ENCODE peak calls at places on chromosomes 16 and 17, in ten cellular contexts. R, C, D, X, M, K, W, N, G and U are unnamed samples.

GRCh38 chr16:83351846-83352245 is 455.9 kb upstream of the HSBP1 start:
- DNase-seq in R (no peak), C (no peak), D (no peak), X (no peak), M (no peak), K (no peak), W (no peak), N (no peak), G (no peak), U (no peak)

GRCh38 chr17:11954961-11955360 is 42.3 kb downstream of the ZNF18 start:
- DNase-seq in R (no peak), C (no peak), D (no peak), X (no peak), M (no peak), K (no peak), W (no peak), N (no peak), G (no peak), U (no peak)

GRCh38 chr17:42677012-42677857 is 441 bp upstream of the PLEKHH3 start:
- DNase-seq in R (peak), C (peak), D (peak), X (peak), M (peak), K (peak), W (peak), N (peak), G (peak), U (peak)

GRCh38 chr17:52159159-52159809 is 770 bp upstream of the CA10 start:
- DNase-seq in R (no peak), C (no peak), D (no peak), X (no peak), M (no peak), K (no peak), W (no peak), N (no peak), G (no peak), U (no peak)

GRCh38 chr17:7393613-7394451 is 493 bp downstream of the PLSCR3 start:
- DNase-seq in R (peak), C (peak), D (peak), X (no peak), M (peak), K (no peak), W (no peak), N (peak), G (peak), U (peak)

GRCh38 chr17:60887607-60888028 is 210.0 kb downstream of the BCAS3 start:
- DNase-seq in R (no peak), C (no peak), D (no peak), X (no peak), M (no peak), K (no peak), W (no peak), N (no peak), G (no peak), U (no peak)

GRCh38 chr16:35255816-35256215 is 1796.4 kb downstream of the TP53TG3F start:
- DNase-seq in R (no peak), C (no peak), D (no peak), X (no peak), M (no peak), K (no peak), W (no peak), N (no peak), G (no peak), U (no peak)

GRCh38 chr16:56985962-56986360 is 3.4 kb upstream of the NLRC5 start:
- DNase-seq in R (no peak), C (no peak), D (peak), X (no peak), M (no peak), K (no peak), W (no peak), N (no peak), G (no peak), U (no peak)

GRCh38 chr16:76386784-76387183 is 109.6 kb downstream of the CNTNAP4 start:
- DNase-seq in R (no peak), C (no peak), D (no peak), X (no peak), M (no peak), K (no peak), W (no peak), N (no peak), G (no peak), U (no peak)

GRCh38 chr16:67284699-67285646 is 5.6 kb downstream of the PLEKHG4 start:
- DNase-seq in R (no peak), C (peak), D (no peak), X (no peak), M (no peak), K (peak), W (no peak), N (peak), G (no peak), U (no peak)

GRCh38 chr17:76791053-76791980 is 53.4 kb downstream of the MFSD11 start:
- DNase-seq in R (no peak), C (no peak), D (peak), X (no peak), M (peak), K (no peak), W (no peak), N (no peak), G (peak), U (peak)

GRCh38 chr16:87487361-87487924 is 5.4 kb downstream of the ZCCHC14 start:
- DNase-seq in R (no peak), C (peak), D (no peak), X (no peak), M (peak), K (peak), W (peak), N (peak), G (no peak), U (no peak)

GRCh38 chr16:8996891-8997290 is 33.2 kb upstream of the USP7 start:
- DNase-seq in R (no peak), C (no peak), D (no peak), X (no peak), M (no peak), K (no peak), W (no peak), N (no peak), G (no peak), U (no peak)

GRCh38 chr16:922051-922450 is 48.7 kb downstream of the LMF1 start:
- DNase-seq in R (no peak), C (no peak), D (no peak), X (no peak), M (no peak), K (no peak), W (no peak), N (no peak), G (no peak), U (no peak)

GRCh38 chr16:55499281-55499680 is 9.6 kb upstream of the LPCAT2 start:
- DNase-seq in R (no peak), C (no peak), D (no peak), X (no peak), M (no peak), K (no peak), W (no peak), N (no peak), G (no peak), U (no peak)

GRCh38 chr16:78192734-78193133 is 93.3 kb downstream of the WWOX start:
- DNase-seq in R (no peak), C (no peak), D (no peak), X (no peak), M (no peak), K (no peak), W (no peak), N (no peak), G (no peak), U (no peak)

GRCh38 chr17:82985973-82986372 is 93.4 kb upstream of the METRNL start:
- DNase-seq in R (peak), C (peak), D (peak), X (peak), M (peak), K (no peak), W (peak), N (peak), G (peak), U (peak)

GRCh38 chr17:57855391-57856035 is 5.7 kb upstream of the MRPS23 start:
- DNase-seq in R (no peak), C (no peak), D (no peak), X (peak), M (no peak), K (no peak), W (no peak), N (no peak), G (no peak), U (no peak)

GRCh38 chr17:9897569-9897968 is 7.5 kb downstream of the RCVRN start:
- DNase-seq in R (no peak), C (peak), D (no peak), X (no peak), M (no peak), K (no peak), W (no peak), N (no peak), G (no peak), U (no peak)

GRCh38 chr17:33945641-33946546 is 309.2 kb upstream of the CCL2 start:
- DNase-seq in R (no peak), C (no peak), D (no peak), X (no peak), M (no peak), K (no peak), W (no peak), N (no peak), G (no peak), U (no peak)

GRCh38 chr16:78684040-78684611 is 584.7 kb downstream of the WWOX start:
- DNase-seq in R (no peak), C (no peak), D (no peak), X (peak), M (no peak), K (no peak), W (no peak), N (no peak), G (no peak), U (no peak)

GRCh38 chr17:45789874-45790273 is 5.8 kb downstream of the CRHR1 start:
- DNase-seq in R (no peak), C (no peak), D (no peak), X (no peak), M (no peak), K (no peak), W (no peak), N (no peak), G (no peak), U (no peak)

GRCh38 chr16:69839798-69840409 is 77.8 kb downstream of the WWP2 start:
- DNase-seq in R (no peak), C (no peak), D (no peak), X (no peak), M (no peak), K (peak), W (peak), N (peak), G (no peak), U (no peak)

GRCh38 chr17:80063815-80064585 is 27.6 kb downstream of the CCDC40 start:
- DNase-seq in R (no peak), C (no peak), D (no peak), X (no peak), M (no peak), K (no peak), W (peak), N (peak), G (no peak), U (no peak)

GRCh38 chr17:2485543-2485942 is 26.1 kb downstream of the METTL16 start:
- DNase-seq in R (no peak), C (no peak), D (no peak), X (no peak), M (no peak), K (no peak), W (no peak), N (no peak), G (no peak), U (no peak)

GRCh38 chr16:76784530-76784929 is 406.5 kb upstream of the MON1B start:
- DNase-seq in R (no peak), C (no peak), D (no peak), X (no peak), M (no peak), K (no peak), W (no peak), N (no peak), G (no peak), U (no peak)

GRCh38 chr16:56792960-56793359 is 63.0 kb downstream of the NUP93 start:
- DNase-seq in R (no peak), C (no peak), D (no peak), X (no peak), M (no peak), K (no peak), W (no peak), N (no peak), G (no peak), U (no peak)

GRCh38 chr17:44111777-44112176 is 11.7 kb downstream of the HDAC5 start:
- DNase-seq in R (no peak), C (no peak), D (no peak), X (no peak), M (no peak), K (no peak), W (no peak), N (no peak), G (no peak), U (no peak)
- H3K4me3 ChIP-seq in R (no peak), C (no peak), D (no peak), X (no peak), M (no peak), K (no peak), W (no peak), N (no peak), G (no peak), U (peak)

GRCh38 chr17:36485027-36485426 is 1.5 kb upstream of the ZNHIT3 start:
- DNase-seq in R (no peak), C (no peak), D (no peak), X (no peak), M (no peak), K (no peak), W (no peak), N (no peak), G (no peak), U (no peak)

GRCh38 chr17:36482611-36483504 is 3.6 kb upstream of the ZNHIT3 start:
- DNase-seq in R (peak), C (peak), D (peak), X (no peak), M (peak), K (peak), W (peak), N (peak), G (peak), U (peak)

GRCh38 chr17:36486204-36487194 is at the start of gene ZNHIT3:
- DNase-seq in R (peak), C (peak), D (peak), X (peak), M (peak), K (peak), W (peak), N (peak), G (peak), U (peak)

GRCh38 chr17:36481829-36482228 is 4.7 kb upstream of the ZNHIT3 start:
- DNase-seq in R (no peak), C (no peak), D (no peak), X (no peak), M (no peak), K (no peak), W (no peak), N (no peak), G (no peak), U (no peak)

GRCh38 chr17:36485805-36486203 is 677 bp upstream of the ZNHIT3 start:
- DNase-seq in R (no peak), C (peak), D (no peak), X (no peak), M (no peak), K (no peak), W (no peak), N (no peak), G (no peak), U (no peak)
- H3K27ac ChIP-seq in R (peak), C (no peak), D (peak), X (peak), M (peak), K (no peak), W (no peak), N (peak), G (peak), U (no peak)

GRCh38 chr16:85514601-85515318 is 98.4 kb upstream of the GSE1 start:
- DNase-seq in R (no peak), C (peak), D (no peak), X (no peak), M (no peak), K (peak), W (peak), N (no peak), G (no peak), U (no peak)

GRCh38 chr16:85514295-85514600 is 98.9 kb upstream of the GSE1 start:
- DNase-seq in R (no peak), C (no peak), D (no peak), X (no peak), M (no peak), K (peak), W (peak), N (no peak), G (no peak), U (no peak)

GRCh38 chr16:85513649-85514048 is 99.5 kb upstream of the GSE1 start:
- DNase-seq in R (no peak), C (peak), D (no peak), X (no peak), M (no peak), K (no peak), W (no peak), N (no peak), G (no peak), U (no peak)

GRCh38 chr16:85515830-85516397 is 97.2 kb upstream of the GSE1 start:
- DNase-seq in R (no peak), C (no peak), D (no peak), X (no peak), M (no peak), K (peak), W (peak), N (no peak), G (no peak), U (no peak)

GRCh38 chr16:85515319-85515745 is 97.8 kb upstream of the GSE1 start:
- DNase-seq in R (no peak), C (no peak), D (no peak), X (no peak), M (no peak), K (no peak), W (no peak), N (no peak), G (no peak), U (no peak)
- H3K4me3 ChIP-seq in R (no peak), C (no peak), D (no peak), X (no peak), M (no peak), K (no peak), W (no peak), N (no peak), G (no peak), U (no peak)

GRCh38 chr16:73052441-73053030 is 4.6 kb upstream of the ZFHX3 start:
- DNase-seq in R (no peak), C (peak), D (no peak), X (no peak), M (no peak), K (no peak), W (no peak), N (no peak), G (no peak), U (no peak)
- H3K27ac ChIP-seq in R (no peak), C (no peak), D (peak), X (no peak), M (no peak), K (no peak), W (peak), N (peak), G (no peak), U (no peak)

DNA sequence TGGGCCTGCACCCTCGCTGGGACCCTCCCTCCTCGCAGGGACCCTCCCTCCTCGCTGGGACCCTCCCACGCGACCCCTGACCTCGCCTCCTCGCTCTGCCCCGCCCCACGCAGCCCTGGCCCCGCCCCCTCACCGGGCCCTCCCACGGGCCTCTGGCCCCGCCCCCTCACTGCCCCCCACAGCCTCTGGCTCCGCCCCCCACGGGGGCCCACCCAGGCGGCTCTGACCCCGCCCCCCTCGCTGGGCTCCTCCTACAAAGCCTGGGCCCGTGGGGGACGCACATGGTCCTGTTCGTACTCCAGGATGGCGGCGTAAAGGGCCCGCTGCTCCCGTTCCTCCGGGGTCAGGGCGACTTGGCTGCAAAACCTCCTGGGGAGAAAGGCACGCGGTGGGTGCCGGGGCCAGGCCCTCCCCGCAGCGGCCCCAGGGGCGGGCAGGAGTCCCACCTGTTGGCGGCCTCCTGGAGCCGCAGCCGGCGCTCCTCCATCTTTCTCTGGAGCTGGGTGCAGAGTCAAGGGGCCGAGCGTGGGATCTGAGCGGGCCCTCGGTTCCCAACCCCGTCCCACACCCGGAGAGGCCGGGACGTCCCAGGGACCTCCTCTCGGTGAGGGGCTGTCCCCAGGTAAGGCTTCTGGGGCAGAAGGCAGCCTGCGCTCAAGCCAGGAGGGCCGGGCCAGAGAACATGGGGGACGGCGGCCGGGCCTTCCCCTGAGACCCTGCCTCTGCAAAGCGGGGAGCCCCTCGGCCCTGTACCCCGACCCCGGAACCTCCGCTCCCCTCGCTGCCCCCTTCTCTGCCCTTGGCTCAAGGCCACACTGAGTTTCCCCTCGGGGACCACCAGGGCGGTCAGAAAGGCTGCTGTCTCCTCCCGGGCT is 8.9 kb downstream of the VPS9D1 start:
- DNase-seq in R (peak), C (peak), D (peak), X (no peak), M (peak), K (no peak), W (peak), N (peak), G (peak), U (peak)
- H3K4me3 ChIP-seq in R (peak), C (peak), D (no peak), X (peak), M (peak), K (peak), W (peak), N (peak), G (peak), U (peak)

DNA sequence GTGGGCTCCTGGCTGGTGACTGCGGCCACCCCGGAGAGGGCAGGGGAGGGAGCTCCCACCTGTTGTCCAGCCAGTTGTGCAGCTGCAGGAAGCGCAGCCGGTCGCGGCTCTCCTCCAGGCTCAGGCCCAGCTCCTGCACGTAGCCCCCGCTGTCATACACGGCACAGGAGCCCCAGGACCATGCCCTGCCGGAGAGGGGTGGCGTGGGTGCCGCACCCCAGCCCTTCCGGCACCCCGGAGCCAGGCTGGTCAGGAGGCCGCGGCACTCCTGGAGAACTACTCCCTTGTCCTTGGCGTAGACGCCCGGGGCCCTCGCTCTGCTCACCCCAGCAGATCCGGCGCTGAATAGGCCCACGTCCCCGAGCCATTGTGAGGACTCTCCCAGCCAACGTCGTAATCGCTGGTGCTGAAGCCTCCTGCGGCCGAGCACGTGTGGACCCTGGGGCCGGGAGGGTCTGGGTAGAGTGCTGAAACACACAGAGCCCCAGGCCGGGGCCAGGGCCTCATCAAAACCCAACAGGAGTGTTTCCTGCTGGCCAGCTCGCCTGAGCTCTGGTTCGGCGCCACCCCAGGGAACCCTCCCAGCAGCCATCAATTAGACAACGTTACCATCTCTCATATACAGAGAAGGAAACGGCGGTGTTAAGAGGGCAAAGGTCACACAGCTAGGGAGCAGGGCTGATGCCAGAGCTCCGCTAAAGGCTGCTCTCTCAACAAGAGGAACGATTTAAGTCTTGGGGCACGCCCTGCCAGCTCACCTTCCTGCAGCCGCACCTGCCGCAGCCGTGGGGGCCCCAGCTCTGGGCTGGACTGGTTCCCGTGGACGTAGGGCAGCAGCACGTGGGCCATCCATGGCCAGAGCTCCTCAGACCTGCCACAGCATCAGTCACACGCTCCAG is 43.7 kb downstream of the PKD1 start:
- DNase-seq in R (no peak), C (peak), D (no peak), X (no peak), M (no peak), K (no peak), W (no peak), N (peak), G (no peak), U (no peak)
- H3K27ac ChIP-seq in R (no peak), C (no peak), D (peak), X (no peak), M (no peak), K (peak), W (no peak), N (peak), G (no peak), U (no peak)

GRCh38 chr16:11280616-11281522 is at the start of gene PRM1:
- DNase-seq in R (no peak), C (no peak), D (no peak), X (no peak), M (no peak), K (no peak), W (no peak), N (no peak), G (no peak), U (no peak)
- H3K4me3 ChIP-seq in R (no peak), C (no peak), D (no peak), X (no peak), M (no peak), K (no peak), W (no peak), N (no peak), G (no peak), U (no peak)

GRCh38 chr16:84518804-84519341 is 14.4 kb upstream of the MEAK7 start:
- DNase-seq in R (peak), C (no peak), D (peak), X (no peak), M (peak), K (no peak), W (no peak), N (no peak), G (peak), U (no peak)
- H3K27ac ChIP-seq in R (no peak), C (no peak), D (no peak), X (no peak), M (no peak), K (no peak), W (no peak), N (peak), G (peak), U (no peak)

GRCh38 chr17:67152824-67153223 is 92.2 kb downstream of the HELZ start:
- DNase-seq in R (no peak), C (no peak), D (no peak), X (no peak), M (no peak), K (no peak), W (no peak), N (no peak), G (no peak), U (no peak)
- H3K4me3 ChIP-seq in R (no peak), C (no peak), D (no peak), X (no peak), M (no peak), K (no peak), W (no peak), N (no peak), G (no peak), U (no peak)